ENCODE peak calls at places on chromosomes 12 and 14, in five cellular contexts. G is aorta, K is lung, J is mucosa of descending colon, O is DND-41. X is an unnamed sample. For H3K9me3 and H3K4me1, the result is how much of the 10 kb centered on the place peaks cover.

GRCh38 chr12:29863665-29864064 is 79.9 kb upstream of the TMTC1 start:
- DNase-seq in O (no peak), K (no peak), G (no peak), J (no peak), X (no peak)

GRCh38 chr14:103453791-103454190 is 68.6 kb downstream of the MARK3 start:
- DNase-seq in O (no peak), G (no peak), K (no peak), J (no peak), X (no peak)

GRCh38 chr12:25263594-25263993 is 12.9 kb upstream of the KRAS start:
- DNase-seq in K (no peak), G (no peak), O (no peak), J (no peak), X (no peak)

GRCh38 chr14:63933701-63934100 is 80.9 kb downstream of the SYNE2 start:
- DNase-seq in J (no peak), G (no peak), K (no peak), O (no peak), X (no peak)

GRCh38 chr14:56342419-56342901 is 224.2 kb downstream of the PELI2 start:
- DNase-seq in J (no peak), G (no peak), O (no peak), K (no peak), X (no peak)

GRCh38 chr12:65632131-65632855 is 192.0 kb upstream of the HMGA2 start:
- DNase-seq in K (no peak), J (no peak), O (no peak), G (no peak), X (no peak)

GRCh38 chr12:109989380-109989779 is 6.8 kb downstream of the GIT2 start:
- DNase-seq in J (no peak), G (no peak), O (no peak), K (no peak), X (no peak)

GRCh38 chr12:42299392-42300308 is 26.2 kb downstream of the ZCRB1 start:
- DNase-seq in J (no peak), K (no peak), G (no peak), O (no peak), X (peak)

GRCh38 chr14:71441142-71441541 is 491.1 kb upstream of the RGS6 start:
- DNase-seq in K (no peak), J (no peak), O (no peak), G (no peak), X (no peak)

GRCh38 chr14:32825058-32825457 is 113.6 kb upstream of the NPAS3 start:
- DNase-seq in O (no peak), K (no peak), J (no peak), G (no peak), X (no peak)
- H3K9me3 ChIP-seq in O (under half), K (under half), J (under half), G (under half), X (under half)

GRCh38 chr14:53714495-53715389 is 241.9 kb downstream of the BMP4 start:
- DNase-seq in J (no peak), G (no peak), K (no peak), O (no peak), X (no peak)

GRCh38 chr14:53715390-53715730 is 241.3 kb downstream of the BMP4 start:
- DNase-seq in K (no peak), O (no peak), G (no peak), J (no peak), X (no peak)

GRCh38 chr14:53710615-53711014 is 246.0 kb downstream of the BMP4 start:
- DNase-seq in K (no peak), G (no peak), O (peak), J (no peak), X (no peak)

GRCh38 chr14:53709381-53709780 is 247.2 kb downstream of the BMP4 start:
- DNase-seq in K (no peak), J (no peak), G (no peak), O (no peak), X (no peak)

GRCh38 chr14:53711205-53711604 is 245.4 kb downstream of the BMP4 start:
- DNase-seq in K (no peak), J (no peak), G (no peak), O (no peak), X (no peak)
- H3K4me1 ChIP-seq in K (under half), J (under half), G (under half), O (under half), X (under half)

GRCh38 chr14:106622200-106622745 is 1095.9 kb downstream of the TMEM121 start:
- DNase-seq in K (no peak), J (no peak), G (no peak), O (peak), X (peak)
- H3K9me3 ChIP-seq in K (under half), J (under half), G (under half), O (under half), X (under half)

DNA sequence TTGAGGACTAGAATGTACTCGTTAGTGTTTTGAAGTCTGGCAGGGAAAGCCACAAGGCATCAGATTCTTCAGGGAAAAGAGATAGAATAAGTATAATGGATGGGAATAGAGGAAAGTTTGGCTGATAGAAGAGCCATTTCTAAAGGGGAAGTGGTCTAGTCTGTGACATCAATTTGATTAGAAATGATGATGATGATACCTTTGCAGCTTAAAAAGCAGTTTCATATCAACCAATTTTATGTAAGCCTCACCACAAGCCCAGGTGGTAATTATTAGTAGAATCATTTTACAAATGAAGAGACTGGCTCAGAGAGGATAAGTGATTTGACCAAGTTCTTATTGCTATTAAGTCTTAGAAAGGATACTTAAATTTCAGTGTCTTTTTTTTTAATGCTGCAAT is 2.9 kb downstream of the RNF212B start:
- DNase-seq in G (no peak), J (no peak), K (no peak), O (no peak), X (no peak)
- H3K4me1 ChIP-seq in G (under half), J (under half), K (under half), O (under half), X (under half)

GRCh38 chr14:26204362-26204953 is 393.4 kb downstream of the NOVA1 start:
- DNase-seq in K (no peak), G (no peak), J (no peak), O (no peak), X (no peak)
- H3K9me3 ChIP-seq in K (under half), G (under half), J (under half), O (under half), X (under half)

DNA sequence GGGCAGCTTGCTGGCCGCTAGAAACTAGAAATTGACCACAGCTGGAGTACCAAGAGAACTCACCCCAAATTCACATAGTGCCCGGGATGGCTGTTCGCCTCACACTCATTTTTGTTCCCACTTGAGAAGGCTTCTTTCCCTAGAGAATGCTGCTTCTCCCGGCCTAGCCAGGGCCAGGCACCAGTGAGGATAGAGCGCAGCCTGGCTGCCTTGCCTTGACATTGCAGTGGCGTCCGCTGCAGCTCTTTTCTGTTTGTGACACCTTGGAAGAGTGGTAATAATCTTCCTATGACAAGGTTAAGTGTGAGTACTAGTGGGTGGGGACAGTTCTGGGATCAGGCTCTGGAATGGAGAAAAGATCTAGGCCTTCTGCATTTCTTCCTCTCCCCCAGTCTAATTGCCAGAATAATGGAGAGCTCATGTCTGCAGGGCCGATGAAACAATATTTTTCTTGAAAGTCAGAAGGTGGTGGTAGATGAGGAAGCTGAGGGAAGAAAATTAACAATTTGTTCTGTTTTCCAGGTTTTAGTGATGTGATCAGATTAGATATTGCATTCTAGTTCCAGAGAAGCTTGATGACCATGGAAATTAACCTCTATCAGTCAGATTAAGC is 3.7 kb downstream of the TMEM253 start:
- DNase-seq in J (peak), O (peak), K (peak), G (peak), X (peak)
- H3K4me1 ChIP-seq in J (half or more), O (half or more), K (under half), G (under half), X (under half)

DNA sequence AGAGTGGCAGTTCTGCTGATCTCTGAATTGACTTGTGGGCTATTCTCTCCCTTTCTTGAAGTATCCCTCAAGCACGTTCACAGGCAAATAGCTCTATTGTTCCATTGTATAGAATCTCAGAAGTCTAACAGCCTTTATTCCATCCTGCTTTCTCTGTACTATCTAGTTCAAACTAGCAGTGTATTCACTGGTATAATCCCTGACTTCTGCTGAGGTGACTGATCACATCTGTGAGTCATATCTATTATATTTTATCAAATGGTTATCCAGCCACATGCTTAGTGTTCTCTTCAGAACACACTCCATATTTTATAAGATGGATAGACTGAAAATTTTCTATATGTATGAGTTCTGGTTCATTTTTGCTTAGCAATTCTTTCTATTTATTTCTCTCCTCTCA is 866.1 kb downstream of the C12orf50 start:
- DNase-seq in G (no peak), J (no peak), K (no peak), O (no peak), X (no peak)
- H3K9me3 ChIP-seq in G (under half), J (under half), K (under half), O (under half), X (under half)

GRCh38 chr14:76923422-76924362 is 97.5 kb downstream of the LRRC74A start:
- DNase-seq in O (peak), J (no peak), K (no peak), G (no peak), X (no peak)

GRCh38 chr14:76919811-76920571 is 93.8 kb downstream of the LRRC74A start:
- DNase-seq in O (peak), K (no peak), J (peak), G (no peak), X (peak)

GRCh38 chr14:76922599-76922998 is 96.4 kb downstream of the LRRC74A start:
- DNase-seq in G (no peak), K (no peak), O (peak), J (no peak), X (no peak)

GRCh38 chr14:76920572-76921175 is 94.5 kb downstream of the LRRC74A start:
- DNase-seq in O (peak), G (no peak), K (no peak), J (no peak), X (no peak)

DNA sequence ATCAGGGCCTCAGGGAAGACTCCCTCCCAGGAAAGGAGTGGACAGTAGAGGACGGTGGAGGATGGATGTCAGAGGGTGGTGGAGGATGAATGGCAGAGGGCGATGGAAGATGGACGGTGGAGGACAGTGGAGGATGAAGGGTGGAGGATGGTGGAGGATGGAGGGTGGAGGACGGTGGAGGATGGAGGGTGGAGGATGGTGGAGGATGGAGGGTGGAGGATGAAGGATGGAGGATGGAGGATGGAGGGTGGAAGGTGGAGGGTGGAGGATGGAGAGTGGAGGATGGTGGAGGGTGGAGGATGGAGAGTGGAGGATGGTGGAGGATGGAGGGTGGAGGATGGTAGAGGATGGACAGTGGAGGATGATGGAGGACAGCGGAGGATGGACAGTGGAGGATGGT is 95.9 kb downstream of the LRRC74A start:
- DNase-seq in K (no peak), G (no peak), J (no peak), O (no peak), X (no peak)
- H3K4me1 ChIP-seq in K (under half), G (under half), J (under half), O (half or more), X (under half)

GRCh38 chr14:106610691-106611090 is 1084.3 kb downstream of the TMEM121 start:
- DNase-seq in O (peak), G (no peak), J (no peak), K (no peak), X (no peak)
- H3K9me3 ChIP-seq in O (under half), G (under half), J (under half), K (under half), X (under half)